ENCODE peak calls at places on chromosomes 13 and 19, in seven cellular contexts. D, C, I, M, Q, R and H are unnamed samples.

GRCh38 chr13:37277435-37278144 is 172.1 kb upstream of the CSNK1A1L start:
- DNase-seq in D (no peak), C (no peak), I (no peak), M (no peak), Q (peak), R (no peak), H (no peak)

GRCh38 chr19:14786421-14786851 is 8.1 kb upstream of the ADGRE2 start:
- DNase-seq in D (peak), C (peak), I (peak), M (peak), Q (peak), R (no peak), H (no peak)

GRCh38 chr13:63304497-63304896 is 1888.8 kb upstream of the PCDH20 start:
- DNase-seq in D (no peak), C (no peak), I (no peak), M (no peak), Q (peak), R (no peak), H (no peak)

GRCh38 chr19:18117364-18117691 is 19.8 kb downstream of the MAST3 start:
- DNase-seq in D (no peak), C (no peak), I (no peak), M (no peak), Q (no peak), R (no peak), H (no peak)

GRCh38 chr13:109737606-109738005 is 48.8 kb downstream of the IRS2 start:
- DNase-seq in D (no peak), C (no peak), I (no peak), M (no peak), Q (peak), R (no peak), H (no peak)

GRCh38 chr13:38564751-38565150 is 122.1 kb upstream of the FREM2 start:
- DNase-seq in D (no peak), C (no peak), I (no peak), M (no peak), Q (no peak), R (no peak), H (no peak)

GRCh38 chr19:5534787-5535586 is 32.8 kb downstream of the TINCR start:
- DNase-seq in D (peak), C (no peak), I (no peak), M (peak), Q (no peak), R (no peak), H (no peak)

GRCh38 chr13:93230466-93230865 is 3.9 kb downstream of the GPC6 start:
- DNase-seq in D (no peak), C (no peak), I (no peak), M (no peak), Q (peak), R (no peak), H (no peak)

GRCh38 chr13:108494991-108495661 is 134.3 kb upstream of the MYO16 start:
- DNase-seq in D (no peak), C (no peak), I (no peak), M (peak), Q (no peak), R (no peak), H (no peak)

GRCh38 chr13:26881154-26881553 is 120.6 kb upstream of the GPR12 start:
- DNase-seq in D (no peak), C (no peak), I (no peak), M (no peak), Q (peak), R (no peak), H (no peak)

GRCh38 chr13:39892731-39893293 is 237.3 kb downstream of the COG6 start:
- DNase-seq in D (no peak), C (no peak), I (no peak), M (no peak), Q (no peak), R (no peak), H (no peak)

GRCh38 chr13:61170791-61171330 is 244.8 kb downstream of the PCDH20 start:
- DNase-seq in D (no peak), C (no peak), I (no peak), M (no peak), Q (peak), R (no peak), H (no peak)

GRCh38 chr13:18212873-18213272 is 968.8 kb downstream of the TUBA3C start:
- DNase-seq in D (no peak), C (no peak), I (no peak), M (no peak), Q (no peak), R (no peak), H (no peak)

GRCh38 chr19:18726417-18726767 is 42.9 kb downstream of the CRTC1 start:
- DNase-seq in D (no peak), C (no peak), I (no peak), M (no peak), Q (no peak), R (no peak), H (no peak)

GRCh38 chr19:29449371-29449770 is 76.4 kb upstream of the VSTM2B start:
- DNase-seq in D (no peak), C (no peak), I (no peak), M (no peak), Q (no peak), R (no peak), H (no peak)

GRCh38 chr13:50125306-50125555 is 110.0 kb downstream of the KCNRG start:
- DNase-seq in D (no peak), C (no peak), I (no peak), M (no peak), Q (no peak), R (no peak), H (peak)

GRCh38 chr13:57286511-57287098 is 119.6 kb downstream of the PRR20E start:
- DNase-seq in D (no peak), C (peak), I (no peak), M (no peak), Q (no peak), R (no peak), H (no peak)

GRCh38 chr19:7408251-7408650 is 59.5 kb downstream of the ARHGEF18 start:
- DNase-seq in D (peak), C (no peak), I (no peak), M (no peak), Q (no peak), R (no peak), H (no peak)

GRCh38 chr19:41997121-41997850 is 3.3 kb upstream of the ATP1A3 start:
- DNase-seq in D (peak), C (peak), I (peak), M (peak), Q (peak), R (no peak), H (peak)

GRCh38 chr13:101457176-101457575 is 4.7 kb downstream of the ITGBL1 start:
- DNase-seq in D (no peak), C (no peak), I (no peak), M (no peak), Q (no peak), R (no peak), H (no peak)

GRCh38 chr13:35979378-35979911 is 151.7 kb downstream of the DCLK1 start:
- DNase-seq in D (no peak), C (no peak), I (peak), M (no peak), Q (peak), R (no peak), H (no peak)

GRCh38 chr19:27676877-27677276 is 1536.1 kb downstream of the UQCRFS1 start:
- DNase-seq in D (no peak), C (no peak), I (no peak), M (no peak), Q (no peak), R (no peak), H (no peak)

GRCh38 chr13:40644838-40645620 is 21.4 kb downstream of the FOXO1 start:
- DNase-seq in D (no peak), C (no peak), I (no peak), M (no peak), Q (no peak), R (no peak), H (no peak)

GRCh38 chr13:47747901-47748300 is 253.2 kb downstream of the SUCLA2 start:
- DNase-seq in D (no peak), C (no peak), I (no peak), M (no peak), Q (no peak), R (no peak), H (no peak)

GRCh38 chr19:10655457-10656312 is 1.5 kb downstream of the ILF3 start:
- DNase-seq in D (no peak), C (no peak), I (no peak), M (peak), Q (peak), R (no peak), H (no peak)

GRCh38 chr19:55620410-55620809 is 4.0 kb downstream of the ZNF784 start:
- DNase-seq in D (no peak), C (peak), I (no peak), M (no peak), Q (no peak), R (no peak), H (no peak)

GRCh38 chr19:33247441-33247819 is 21.8 kb upstream of the SLC7A10 start:
- DNase-seq in D (no peak), C (no peak), I (no peak), M (no peak), Q (no peak), R (no peak), H (no peak)

GRCh38 chr19:18135712-18136584 is 17.0 kb upstream of the PIK3R2 start:
- DNase-seq in D (no peak), C (no peak), I (no peak), M (no peak), Q (peak), R (no peak), H (no peak)

GRCh38 chr19:39053276-39054090 is 21.1 kb upstream of the FBXO27 start:
- DNase-seq in D (no peak), C (no peak), I (no peak), M (no peak), Q (no peak), R (no peak), H (no peak)

GRCh38 chr13:112696869-112697465 is 7.1 kb downstream of the ATP11A start:
- DNase-seq in D (no peak), C (peak), I (no peak), M (no peak), Q (no peak), R (no peak), H (no peak)

GRCh38 chr13:37540228-37540627 is 58.3 kb downstream of the POSTN start:
- DNase-seq in D (no peak), C (no peak), I (no peak), M (no peak), Q (no peak), R (no peak), H (no peak)

GRCh38 chr19:41687419-41687818 is 651 bp downstream of the CEACAM7 start:
- DNase-seq in D (no peak), C (no peak), I (no peak), M (no peak), Q (no peak), R (no peak), H (no peak)

GRCh38 chr19:2560369-2560768 is 84.4 kb downstream of the GADD45B start:
- DNase-seq in D (no peak), C (peak), I (no peak), M (no peak), Q (no peak), R (no peak), H (no peak)
- TF ChIP-seq CTCF in D (no peak), C (no peak), I (no peak), M (no peak), Q (no peak), R (no peak), H (no peak)

GRCh38 chr13:23833733-23834611 is 55.2 kb downstream of the MIPEP start:
- DNase-seq in D (no peak), C (peak), I (no peak), M (no peak), Q (no peak), R (no peak), H (no peak)
- TF ChIP-seq CTCF in D (no peak), C (no peak), I (no peak), M (no peak), Q (no peak), R (no peak), H (no peak)

GRCh38 chr19:280541-281007 is 10.6 kb downstream of the PLPP2 start:
- DNase-seq in D (no peak), C (no peak), I (no peak), M (peak), Q (no peak), R (no peak), H (no peak)
- TF ChIP-seq CTCF in D (no peak), C (no peak), I (no peak), M (no peak), Q (no peak), R (no peak), H (no peak)

DNA sequence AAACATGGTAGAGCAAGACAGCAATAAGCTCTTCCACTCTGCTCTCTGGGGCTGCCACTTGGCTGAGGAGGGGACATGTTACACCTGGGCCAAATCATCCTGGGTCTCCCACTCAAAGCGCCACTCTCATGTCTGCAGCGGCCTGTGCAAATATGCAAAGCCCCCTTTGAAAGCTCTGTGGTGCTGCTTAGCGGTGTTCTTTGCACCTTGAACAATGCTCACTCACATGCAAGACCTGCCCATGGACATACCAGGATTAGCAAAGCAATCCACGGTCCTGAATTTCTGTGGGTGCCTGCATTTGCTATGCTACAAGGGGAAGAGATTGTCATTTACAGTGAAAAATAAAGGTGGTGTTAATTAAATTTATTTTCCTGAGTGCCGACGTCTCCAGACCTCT is 48.6 kb downstream of the MRPL57 start:
- DNase-seq in D (no peak), C (no peak), I (no peak), M (no peak), Q (no peak), R (no peak), H (no peak)
- TF ChIP-seq CTCF in D (no peak), C (no peak), I (no peak), M (no peak), Q (no peak), R (no peak), H (no peak)

GRCh38 chr13:79403113-79403512 is 2.9 kb downstream of the RBM26 start:
- DNase-seq in D (no peak), C (no peak), I (no peak), M (no peak), Q (peak), R (no peak), H (no peak)
- TF ChIP-seq CTCF in D (no peak), C (no peak), I (no peak), M (no peak), Q (no peak), R (no peak), H (no peak)

DNA sequence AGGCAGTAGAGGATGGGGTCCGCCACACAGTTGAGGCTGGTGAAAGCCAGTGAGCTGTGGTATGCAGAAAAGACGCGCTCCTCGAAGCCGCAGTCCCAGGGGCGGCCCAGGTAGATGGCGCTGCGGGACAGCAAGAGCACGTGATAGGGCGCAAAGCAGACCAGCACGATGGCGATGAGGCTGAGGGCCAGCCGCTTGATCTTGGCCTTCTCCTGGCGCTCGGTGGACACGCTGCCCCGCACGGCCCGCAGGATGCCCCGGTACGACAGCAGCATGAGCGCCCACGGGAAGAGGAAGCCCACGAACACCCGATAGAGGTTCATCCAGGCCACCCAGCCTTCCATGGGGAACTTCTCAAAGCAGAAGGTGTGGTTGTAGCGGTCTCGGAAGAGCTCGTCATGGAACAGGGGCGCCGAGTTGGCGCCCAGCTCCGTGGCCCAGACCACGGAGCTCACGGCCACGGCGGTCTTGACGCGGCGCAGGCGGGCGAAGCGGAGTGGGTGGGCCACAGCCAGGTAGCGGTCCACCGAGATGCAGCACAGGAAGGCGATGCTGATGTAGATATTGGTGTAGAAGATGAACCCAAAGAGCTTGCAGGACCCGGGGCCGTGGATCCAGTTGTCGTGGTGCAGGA is 6.5 kb upstream of the OPA3 start:
- DNase-seq in D (peak), C (peak), I (peak), M (peak), Q (peak), R (no peak), H (no peak)
- TF ChIP-seq CTCF in D (peak), C (peak), I (peak), M (peak), Q (peak), R (peak), H (no peak)